ENCODE peak calls at places on chromosome 18, in ten cellular contexts. T is cardiac muscle cell, V is body of pancreas, S is Peyer's patch, R is tibial artery, P is HCT116, L is mucosa of descending colon, E is fibroblast of lung, A is aorta, X is mammary epithelial cell. Y is an unnamed sample. For H3K36me3 and H3K9me3, the result is how much of the 10 kb centered on the place peaks cover.

GRCh38 chr18:12839057-12839525 is 44.9 kb downstream of the PTPN2 start:
- DNase-seq in P (no peak), S (no peak), T (no peak), X (peak), E (no peak), R (no peak), A (no peak), V (no peak), L (no peak), Y (no peak)

GRCh38 chr18:7987284-7987976 is 420.3 kb downstream of the PTPRM start:
- DNase-seq in V (no peak), R (no peak), P (no peak), T (no peak), L (no peak), E (peak), X (peak), A (no peak), S (no peak), Y (no peak)

GRCh38 chr18:38930881-38931753 is 1365.5 kb upstream of the CELF4 start:
- DNase-seq in E (no peak), R (no peak), A (no peak), V (no peak), T (no peak), P (no peak), X (no peak), S (no peak), L (no peak), Y (no peak)

GRCh38 chr18:11696451-11696850 is 7.4 kb downstream of the GNAL start:
- DNase-seq in E (no peak), L (no peak), X (no peak), T (no peak), R (no peak), P (no peak), A (no peak), S (no peak), V (no peak), Y (no peak)

GRCh38 chr18:47420130-47420529 is 168.7 kb upstream of the SKOR2 start:
- DNase-seq in L (no peak), X (no peak), T (no peak), V (no peak), R (no peak), A (no peak), S (no peak), E (no peak), P (no peak), Y (no peak)

GRCh38 chr18:31658670-31659573 is 25.5 kb downstream of the B4GALT6 start:
- DNase-seq in E (no peak), A (no peak), T (no peak), X (no peak), L (no peak), P (no peak), V (no peak), R (no peak), S (no peak), Y (no peak)

GRCh38 chr18:44601447-44601846 is 79.2 kb upstream of the SETBP1 start:
- DNase-seq in A (no peak), L (no peak), T (peak), V (no peak), R (no peak), P (no peak), X (peak), S (no peak), E (peak), Y (no peak)

GRCh38 chr18:36381075-36381474 is 83.6 kb downstream of the FHOD3 start:
- DNase-seq in S (no peak), A (no peak), X (no peak), R (no peak), L (no peak), P (no peak), T (no peak), E (no peak), V (no peak), Y (no peak)

GRCh38 chr18:44682871-44683221 is 2.2 kb downstream of the SETBP1 start:
- DNase-seq in V (peak), X (peak), T (peak), A (no peak), L (peak), P (no peak), R (peak), S (no peak), E (peak), Y (no peak)

GRCh38 chr18:9364242-9364641 is 29.7 kb downstream of the TWSG1 start:
- DNase-seq in T (no peak), A (no peak), V (no peak), S (no peak), X (peak), R (no peak), E (no peak), L (no peak), P (peak), Y (no peak)

GRCh38 chr18:36700955-36701354 is 127.8 kb downstream of the TPGS2 start:
- DNase-seq in L (no peak), R (no peak), E (no peak), X (no peak), S (no peak), T (no peak), V (no peak), A (no peak), P (no peak), Y (no peak)

GRCh38 chr18:27824841-27825720 is 351.8 kb downstream of the CDH2 start:
- DNase-seq in L (no peak), A (no peak), S (no peak), T (no peak), V (no peak), P (no peak), R (no peak), E (no peak), X (no peak), Y (no peak)

GRCh38 chr18:9612989-9613388 is 1.4 kb downstream of the PPP4R1 start:
- DNase-seq in T (no peak), A (no peak), V (no peak), S (no peak), X (no peak), L (no peak), E (no peak), R (no peak), P (no peak), Y (no peak)

GRCh38 chr18:9153281-9153680 is 16.7 kb downstream of the ANKRD12 start:
- DNase-seq in V (no peak), S (no peak), P (no peak), R (no peak), A (no peak), X (no peak), T (no peak), L (no peak), E (no peak), Y (no peak)

GRCh38 chr18:10127721-10128120 is 213.9 kb downstream of the VAPA start:
- DNase-seq in S (no peak), L (no peak), E (no peak), P (no peak), X (no peak), V (no peak), T (no peak), R (no peak), A (no peak), Y (no peak)

GRCh38 chr18:57837917-57838548 is 34.9 kb upstream of the ATP8B1 start:
- DNase-seq in X (peak), L (no peak), R (no peak), A (no peak), S (no peak), T (no peak), V (no peak), E (no peak), P (no peak), Y (no peak)

GRCh38 chr18:41732371-41732770 is 222.7 kb upstream of the PIK3C3 start:
- DNase-seq in A (no peak), P (no peak), V (no peak), T (no peak), L (no peak), S (no peak), X (no peak), R (no peak), E (no peak), Y (no peak)

GRCh38 chr18:44909191-44909719 is 228.6 kb downstream of the SETBP1 start:
- DNase-seq in T (no peak), V (no peak), P (no peak), A (no peak), S (peak), L (peak), X (peak), R (no peak), E (no peak), Y (no peak)

GRCh38 chr18:79071037-79071960 is 2.1 kb downstream of the ATP9B start:
- DNase-seq in A (no peak), E (no peak), T (no peak), P (no peak), X (no peak), V (no peak), S (no peak), L (no peak), R (no peak), Y (no peak)

GRCh38 chr18:49015886-49016647 is 65.3 kb upstream of the SMAD7 start:
- DNase-seq in T (no peak), E (no peak), A (no peak), L (no peak), P (no peak), V (no peak), X (no peak), S (no peak), R (no peak), Y (peak)

GRCh38 chr18:6576706-6577375 is 152.7 kb upstream of the ARHGAP28 start:
- DNase-seq in R (no peak), L (no peak), A (no peak), E (no peak), X (no peak), T (no peak), V (no peak), P (no peak), S (no peak), Y (no peak)

GRCh38 chr18:11570770-11571169 is 38.6 kb upstream of the SLC35G4 start:
- DNase-seq in V (no peak), E (peak), L (no peak), P (no peak), S (no peak), A (no peak), T (no peak), X (no peak), R (no peak), Y (no peak)

GRCh38 chr18:25587545-25587944 is 235.6 kb upstream of the ZNF521 start:
- DNase-seq in R (no peak), X (no peak), A (no peak), P (no peak), T (no peak), E (peak), V (no peak), S (no peak), L (no peak), Y (no peak)

GRCh38 chr18:40555914-40556313 is 1399.1 kb upstream of the PIK3C3 start:
- DNase-seq in A (no peak), L (no peak), S (no peak), V (no peak), P (no peak), T (no peak), E (peak), X (no peak), R (no peak), Y (no peak)

GRCh38 chr18:74213429-74213828 is 65.1 kb downstream of the TIMM21 start:
- DNase-seq in E (no peak), V (no peak), R (no peak), X (peak), S (no peak), A (no peak), T (no peak), L (no peak), P (no peak), Y (no peak)

GRCh38 chr18:65415167-65415566 is 335.6 kb upstream of the CDH7 start:
- DNase-seq in P (no peak), R (no peak), X (no peak), T (no peak), A (no peak), L (no peak), S (no peak), E (no peak), V (no peak), Y (no peak)

GRCh38 chr18:5317186-5317585 is 21.7 kb upstream of the ZBTB14 start:
- DNase-seq in E (no peak), S (no peak), R (no peak), P (no peak), X (no peak), V (no peak), A (no peak), L (no peak), T (no peak), Y (no peak)

GRCh38 chr18:46488472-46489213 is 168.4 kb downstream of the LOXHD1 start:
- DNase-seq in L (no peak), A (no peak), E (no peak), S (no peak), V (no peak), P (no peak), X (no peak), R (no peak), T (no peak), Y (no peak)

GRCh38 chr18:65821890-65822289 is 71.1 kb downstream of the CDH7 start:
- DNase-seq in L (no peak), V (no peak), E (no peak), X (no peak), P (no peak), A (no peak), T (no peak), S (no peak), R (no peak), Y (no peak)

GRCh38 chr18:74281639-74282358 is 10.0 kb downstream of the CYB5A start:
- DNase-seq in S (no peak), R (peak), P (no peak), V (no peak), T (no peak), L (peak), A (no peak), E (peak), X (no peak), Y (no peak)

GRCh38 chr18:62713651-62714247 is 1.6 kb upstream of the PHLPP1 start:
- DNase-seq in P (no peak), E (no peak), V (no peak), X (no peak), A (no peak), R (no peak), T (no peak), L (no peak), S (peak), Y (no peak)

GRCh38 chr18:8805552-8805951 is 100.2 kb downstream of the MTCL1 start:
- DNase-seq in A (no peak), P (no peak), X (no peak), S (no peak), E (no peak), T (no peak), R (no peak), V (no peak), L (no peak), Y (no peak)

GRCh38 chr18:36297419-36298112 is at the start of gene FHOD3:
- DNase-seq in R (peak), T (peak), A (peak), P (no peak), E (peak), S (peak), L (peak), V (peak), X (peak), Y (peak)

GRCh38 chr18:11316546-11316945 is 167.2 kb upstream of the PIEZO2 start:
- DNase-seq in S (no peak), T (no peak), X (no peak), L (no peak), A (no peak), R (no peak), E (no peak), V (no peak), P (no peak), Y (no peak)

GRCh38 chr18:79923896-79924585 is 27.4 kb downstream of the SLC66A2 start:
- DNase-seq in E (no peak), L (no peak), P (no peak), V (peak), T (no peak), S (peak), A (peak), X (no peak), R (peak), Y (peak)

GRCh38 chr18:76490040-76490439 is 5.0 kb downstream of the ZNF516 start:
- DNase-seq in V (no peak), X (no peak), A (no peak), S (no peak), T (no peak), E (no peak), P (no peak), L (no peak), R (no peak), Y (no peak)

GRCh38 chr18:79765491-79766245 is 32.1 kb upstream of the KCNG2 start:
- DNase-seq in X (no peak), L (no peak), E (peak), P (no peak), R (no peak), S (peak), A (peak), V (no peak), T (no peak), Y (peak)

GRCh38 chr18:26655010-26655613 is 106.8 kb upstream of the KCTD1 start:
- DNase-seq in P (no peak), T (no peak), V (no peak), R (no peak), S (no peak), E (peak), L (no peak), X (no peak), A (no peak), Y (no peak)
- H3K4me3 ChIP-seq in P (no peak), T (peak), V (no peak), R (peak), S (no peak), E (no peak), L (no peak), X (no peak), A (no peak), Y (peak)

DNA sequence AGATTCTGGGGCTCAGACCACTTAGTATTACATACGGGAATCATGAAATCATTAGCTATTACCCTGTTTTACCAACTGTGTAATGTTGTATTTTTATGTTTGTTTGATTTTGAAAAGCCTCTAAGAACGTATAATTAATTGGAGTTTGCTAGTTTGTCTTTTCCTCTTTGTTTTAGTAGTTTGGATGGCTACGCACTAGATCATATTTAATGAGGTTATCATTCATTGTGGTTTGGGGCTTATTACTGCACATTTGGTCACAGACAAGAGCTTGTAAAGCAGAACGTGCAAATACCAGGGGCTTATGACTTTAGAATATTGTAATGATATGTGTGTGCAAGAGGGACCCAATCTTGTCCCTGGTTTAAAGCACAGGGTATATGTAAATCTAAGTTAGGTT is 10.3 kb downstream of the CABLES1 start:
- DNase-seq in X (no peak), P (no peak), A (no peak), T (no peak), E (no peak), V (no peak), S (no peak), R (no peak), L (no peak), Y (no peak)
- H3K36me3 ChIP-seq in X (under half), P (under half), A (under half), T (under half), E (under half), V (under half), S (under half), R (under half), L (under half), Y (under half)

DNA sequence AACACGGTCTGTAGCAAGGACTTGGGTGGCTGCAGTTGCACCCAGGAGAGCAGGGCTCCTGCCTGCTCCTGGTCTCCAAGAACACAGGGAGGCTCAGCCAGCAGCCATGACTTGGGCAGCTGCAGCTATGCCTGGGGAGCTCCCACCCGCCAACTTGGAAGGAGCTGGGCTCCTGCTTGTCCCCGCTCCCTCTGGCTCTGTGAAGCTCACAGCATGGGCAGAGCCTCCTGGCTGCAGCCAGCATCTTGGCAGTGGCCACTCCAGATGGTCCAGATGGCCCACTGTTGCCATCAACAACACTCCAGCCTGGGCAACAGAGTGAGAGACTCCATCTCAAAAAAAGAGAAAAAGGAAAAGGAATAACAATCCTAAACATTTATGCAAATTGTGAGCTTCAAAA is 5.2 kb downstream of the ZSCAN30 start:
- DNase-seq in L (no peak), V (no peak), E (no peak), P (no peak), S (no peak), X (no peak), A (no peak), T (no peak), R (no peak), Y (no peak)
- H3K9me3 ChIP-seq in L (under half), V (under half), E (under half), P (under half), S (under half), X (under half), A (under half), T (under half), R (under half), Y (under half)

GRCh38 chr18:2881490-2882195 is 34.8 kb downstream of the EMILIN2 start:
- DNase-seq in R (peak), P (no peak), V (no peak), E (peak), S (peak), L (peak), T (no peak), X (no peak), A (peak), Y (no peak)

GRCh38 chr18:2881088-2881487 is 34.3 kb downstream of the EMILIN2 start:
- DNase-seq in P (no peak), R (no peak), A (no peak), E (peak), V (no peak), L (no peak), S (no peak), T (no peak), X (no peak), Y (no peak)

GRCh38 chr18:2880473-2880872 is 33.7 kb downstream of the EMILIN2 start:
- DNase-seq in A (no peak), S (no peak), P (no peak), T (no peak), E (no peak), L (no peak), V (no peak), R (no peak), X (no peak), Y (no peak)

GRCh38 chr18:2883137-2883671 is 36.4 kb downstream of the EMILIN2 start:
- DNase-seq in X (no peak), T (peak), V (no peak), S (peak), R (no peak), E (no peak), P (no peak), A (no peak), L (peak), Y (no peak)

DNA sequence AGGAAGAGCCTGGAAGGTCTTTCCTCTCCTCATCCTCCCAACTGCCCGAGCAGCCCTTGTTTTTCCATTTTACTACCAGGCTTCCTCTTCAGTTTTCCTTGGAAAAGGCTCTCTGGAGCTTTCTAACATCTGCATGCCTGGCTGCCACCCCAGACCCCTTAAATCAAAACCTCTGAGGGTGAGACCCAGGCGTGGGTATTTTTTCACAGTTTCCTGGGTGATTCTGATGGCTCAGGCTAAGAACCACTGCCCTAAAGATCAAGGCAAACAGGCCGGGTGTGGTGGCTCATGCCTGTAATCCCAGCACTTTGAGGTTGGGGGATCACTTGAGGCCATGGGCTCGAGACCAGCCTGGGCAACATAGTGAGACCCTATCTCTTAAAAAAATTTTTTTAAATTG is 35.4 kb downstream of the EMILIN2 start:
- DNase-seq in S (no peak), A (no peak), V (no peak), X (no peak), L (no peak), T (no peak), E (no peak), P (no peak), R (no peak), Y (no peak)
- H3K4me3 ChIP-seq in S (no peak), A (no peak), V (no peak), X (no peak), L (no peak), T (no peak), E (no peak), P (no peak), R (no peak), Y (no peak)

DNA sequence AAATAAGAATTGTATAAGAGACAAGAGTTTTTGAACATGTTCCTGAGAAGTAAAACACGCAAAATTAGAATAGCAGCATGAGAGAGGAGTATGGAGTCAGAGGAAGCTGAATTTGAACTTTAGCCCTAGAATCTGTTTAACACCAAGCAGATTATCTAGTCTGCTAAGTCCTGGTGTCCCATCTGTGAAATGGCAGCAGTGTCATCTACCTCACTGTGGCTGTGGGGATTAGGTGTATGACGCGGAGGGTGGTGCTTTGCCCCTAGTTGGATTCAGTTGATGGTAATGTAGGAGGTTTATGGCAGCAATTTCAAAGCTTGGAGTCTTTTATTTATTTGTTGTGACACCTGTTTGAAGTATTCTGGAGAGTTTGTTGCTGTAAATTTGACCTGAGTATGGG is 79.2 kb downstream of the ZNF532 start:
- DNase-seq in V (no peak), L (no peak), X (no peak), T (no peak), E (no peak), A (no peak), S (no peak), R (no peak), P (no peak), Y (no peak)
- H3K36me3 ChIP-seq in V (under half), L (under half), X (under half), T (under half), E (under half), A (under half), S (under half), R (under half), P (under half), Y (under half)